ENCODE peak calls at places on chromosomes 6 and 20, in nine cellular contexts. L is cardiac muscle cell, M is HCT116, F is endothelial cell of umbilical vein, Y is BE2C, G is heart left ventricle, W is IMR-90, R is vagina, A is bronchial epithelial cell. S is an unnamed sample.

GRCh38 chr6:142631517-142632385 is 313.2 kb downstream of the HIVEP2 start:
- DNase-seq in L (no peak), M (no peak), F (no peak), Y (no peak), G (no peak), W (no peak), R (no peak), A (no peak), S (no peak)

GRCh38 chr20:51208162-51208561 is 185.3 kb upstream of the KCNG1 start:
- DNase-seq in L (no peak), M (no peak), F (no peak), Y (no peak), G (no peak), W (no peak), R (no peak), A (no peak), S (no peak)

GRCh38 chr20:1375515-1375914 is 17.3 kb downstream of the FKBP1A start:
- DNase-seq in L (no peak), M (no peak), F (peak), Y (no peak), G (no peak), W (peak), R (no peak), A (peak), S (no peak)

GRCh38 chr6:117265425-117266266 is at the start of gene VGLL2:
- DNase-seq in L (peak), M (no peak), F (peak), Y (peak), G (no peak), W (peak), R (no peak), A (no peak), S (no peak)

GRCh38 chr6:3751019-3751729 is at the start of gene PXDC1:
- DNase-seq in L (peak), M (no peak), F (peak), Y (no peak), G (no peak), W (no peak), R (no peak), A (no peak), S (no peak)

GRCh38 chr6:135146160-135146920 is 34.8 kb upstream of the MYB start:
- DNase-seq in L (no peak), M (no peak), F (no peak), Y (no peak), G (no peak), W (peak), R (no peak), A (peak), S (no peak)

GRCh38 chr6:36973647-36974046 is 12.3 kb downstream of the MTCH1 start:
- DNase-seq in L (no peak), M (no peak), F (no peak), Y (no peak), G (peak), W (no peak), R (no peak), A (no peak), S (no peak)

GRCh38 chr6:78505178-78505577 is 362.2 kb upstream of the IRAK1BP1 start:
- DNase-seq in L (no peak), M (no peak), F (no peak), Y (no peak), G (no peak), W (no peak), R (no peak), A (no peak), S (no peak)

GRCh38 chr6:163485388-163485851 is 70.9 kb downstream of the QKI start:
- DNase-seq in L (no peak), M (no peak), F (no peak), Y (no peak), G (no peak), W (peak), R (no peak), A (no peak), S (no peak)

GRCh38 chr20:1489764-1490436 is 1.3 kb downstream of the SIRPB2 start:
- DNase-seq in L (no peak), M (peak), F (peak), Y (no peak), G (no peak), W (no peak), R (no peak), A (peak), S (no peak)

GRCh38 chr20:40617594-40617993 is 71.4 kb downstream of the MAFB start:
- DNase-seq in L (no peak), M (no peak), F (no peak), Y (no peak), G (no peak), W (no peak), R (peak), A (no peak), S (no peak)

GRCh38 chr6:28747631-28748157 is 176.1 kb downstream of the TRIM27 start:
- DNase-seq in L (peak), M (peak), F (peak), Y (peak), G (no peak), W (peak), R (no peak), A (peak), S (peak)

GRCh38 chr20:45470939-45471338 is 1.4 kb downstream of the WFDC2 start:
- DNase-seq in L (peak), M (no peak), F (no peak), Y (no peak), G (no peak), W (no peak), R (no peak), A (no peak), S (no peak)

GRCh38 chr20:38221041-38221589 is 39.4 kb downstream of the KIAA1755 start:
- DNase-seq in L (peak), M (peak), F (peak), Y (peak), G (peak), W (peak), R (no peak), A (peak), S (no peak)

GRCh38 chr20:50151034-50151743 is 2.3 kb downstream of the PEDS1 start:
- DNase-seq in L (no peak), M (no peak), F (no peak), Y (no peak), G (no peak), W (no peak), R (no peak), A (peak), S (no peak)

GRCh38 chr20:48826883-48827771 is 672 bp downstream of the PREX1 start:
- DNase-seq in L (peak), M (no peak), F (peak), Y (peak), G (no peak), W (no peak), R (no peak), A (no peak), S (no peak)

GRCh38 chr6:127420558-127420957 is 38.6 kb downstream of the KIAA0408 start:
- DNase-seq in L (peak), M (peak), F (peak), Y (peak), G (peak), W (peak), R (no peak), A (peak), S (peak)

GRCh38 chr6:20274115-20274514 is 61.8 kb upstream of the MBOAT1 start:
- DNase-seq in L (no peak), M (no peak), F (no peak), Y (no peak), G (no peak), W (no peak), R (no peak), A (no peak), S (no peak)

GRCh38 chr6:20236344-20236743 is 24.1 kb upstream of the MBOAT1 start:
- DNase-seq in L (no peak), M (no peak), F (no peak), Y (no peak), G (no peak), W (no peak), R (no peak), A (no peak), S (no peak)

GRCh38 chr6:132937466-132937906 is 123.1 kb downstream of the RPS12 start:
- DNase-seq in L (peak), M (peak), F (peak), Y (peak), G (peak), W (peak), R (no peak), A (peak), S (peak)

GRCh38 chr6:2579241-2579761 is 171.4 kb downstream of the MYLK4 start:
- DNase-seq in L (peak), M (no peak), F (peak), Y (peak), G (peak), W (peak), R (no peak), A (peak), S (no peak)

GRCh38 chr20:36093804-36094145 is 60.8 kb upstream of the EPB41L1 start:
- DNase-seq in L (no peak), M (no peak), F (no peak), Y (no peak), G (no peak), W (no peak), R (no peak), A (no peak), S (no peak)

GRCh38 chr20:36093025-36093803 is 61.3 kb upstream of the EPB41L1 start:
- DNase-seq in L (peak), M (no peak), F (peak), Y (peak), G (peak), W (no peak), R (no peak), A (no peak), S (no peak)

GRCh38 chr20:36096404-36096799 is 58.1 kb upstream of the EPB41L1 start:
- DNase-seq in L (no peak), M (no peak), F (no peak), Y (no peak), G (no peak), W (no peak), R (no peak), A (no peak), S (no peak)

GRCh38 chr20:36092424-36093024 is 62.0 kb upstream of the EPB41L1 start:
- DNase-seq in L (peak), M (no peak), F (peak), Y (peak), G (peak), W (no peak), R (no peak), A (no peak), S (no peak)

GRCh38 chr20:36094497-36094896 is 60.0 kb upstream of the EPB41L1 start:
- DNase-seq in L (no peak), M (no peak), F (peak), Y (no peak), G (peak), W (no peak), R (no peak), A (no peak), S (no peak)
- TF ChIP-seq CTCF in L (no peak), M (no peak), F (no peak), Y (no peak), G (no peak), W (no peak), R (no peak), A (no peak), S (no peak)

GRCh38 chr6:157615411-157615763 is 207.7 kb upstream of the SNX9 start:
- DNase-seq in L (no peak), M (no peak), F (peak), Y (no peak), G (no peak), W (no peak), R (no peak), A (no peak), S (no peak)
- TF ChIP-seq CTCF in L (peak), M (peak), F (peak), Y (peak), G (no peak), W (peak), R (no peak), A (no peak), S (peak)

DNA sequence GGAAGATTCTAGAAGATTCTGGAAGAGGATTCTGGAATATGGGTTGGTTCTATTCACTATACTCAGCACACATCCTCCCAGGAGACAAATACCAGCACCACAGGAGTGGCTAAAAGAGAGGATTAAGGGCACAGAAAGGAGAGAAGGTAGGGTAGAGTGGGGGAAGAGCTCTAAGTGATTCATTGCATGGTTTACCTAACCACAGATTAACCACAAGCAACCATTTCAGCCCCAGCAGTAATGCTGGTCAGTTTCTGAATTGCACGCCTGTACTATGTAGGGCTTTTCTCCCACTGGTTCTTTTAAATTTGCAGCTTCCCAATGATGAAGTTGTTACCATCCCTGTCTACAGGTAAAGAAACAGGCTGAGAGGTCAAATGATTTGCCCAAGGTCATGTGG is 192.7 kb upstream of the PMEPA1 start:
- DNase-seq in L (no peak), M (no peak), F (no peak), Y (no peak), G (no peak), W (peak), R (no peak), A (peak), S (no peak)
- TF ChIP-seq CTCF in L (no peak), M (no peak), F (no peak), Y (no peak), G (no peak), W (no peak), R (no peak), A (peak), S (peak)

GRCh38 chr6:52207066-52207465 is 20.9 kb downstream of the IL17A start:
- DNase-seq in L (no peak), M (no peak), F (no peak), Y (no peak), G (no peak), W (no peak), R (no peak), A (no peak), S (no peak)
- TF ChIP-seq CTCF in L (no peak), M (no peak), F (no peak), Y (peak), G (no peak), W (no peak), R (no peak), A (no peak), S (no peak)

GRCh38 chr20:57496592-57496991 is 28.3 kb downstream of the CTCFL start:
- DNase-seq in L (no peak), M (no peak), F (no peak), Y (no peak), G (no peak), W (no peak), R (no peak), A (no peak), S (no peak)

GRCh38 chr20:57499676-57500075 is 25.3 kb downstream of the CTCFL start:
- DNase-seq in L (no peak), M (no peak), F (no peak), Y (no peak), G (no peak), W (no peak), R (no peak), A (peak), S (no peak)

GRCh38 chr20:57500235-57500634 is 24.7 kb downstream of the CTCFL start:
- DNase-seq in L (no peak), M (no peak), F (no peak), Y (no peak), G (no peak), W (no peak), R (no peak), A (no peak), S (no peak)

GRCh38 chr20:57500941-57501340 is 24.0 kb downstream of the CTCFL start:
- DNase-seq in L (no peak), M (no peak), F (no peak), Y (no peak), G (no peak), W (no peak), R (no peak), A (no peak), S (no peak)

DNA sequence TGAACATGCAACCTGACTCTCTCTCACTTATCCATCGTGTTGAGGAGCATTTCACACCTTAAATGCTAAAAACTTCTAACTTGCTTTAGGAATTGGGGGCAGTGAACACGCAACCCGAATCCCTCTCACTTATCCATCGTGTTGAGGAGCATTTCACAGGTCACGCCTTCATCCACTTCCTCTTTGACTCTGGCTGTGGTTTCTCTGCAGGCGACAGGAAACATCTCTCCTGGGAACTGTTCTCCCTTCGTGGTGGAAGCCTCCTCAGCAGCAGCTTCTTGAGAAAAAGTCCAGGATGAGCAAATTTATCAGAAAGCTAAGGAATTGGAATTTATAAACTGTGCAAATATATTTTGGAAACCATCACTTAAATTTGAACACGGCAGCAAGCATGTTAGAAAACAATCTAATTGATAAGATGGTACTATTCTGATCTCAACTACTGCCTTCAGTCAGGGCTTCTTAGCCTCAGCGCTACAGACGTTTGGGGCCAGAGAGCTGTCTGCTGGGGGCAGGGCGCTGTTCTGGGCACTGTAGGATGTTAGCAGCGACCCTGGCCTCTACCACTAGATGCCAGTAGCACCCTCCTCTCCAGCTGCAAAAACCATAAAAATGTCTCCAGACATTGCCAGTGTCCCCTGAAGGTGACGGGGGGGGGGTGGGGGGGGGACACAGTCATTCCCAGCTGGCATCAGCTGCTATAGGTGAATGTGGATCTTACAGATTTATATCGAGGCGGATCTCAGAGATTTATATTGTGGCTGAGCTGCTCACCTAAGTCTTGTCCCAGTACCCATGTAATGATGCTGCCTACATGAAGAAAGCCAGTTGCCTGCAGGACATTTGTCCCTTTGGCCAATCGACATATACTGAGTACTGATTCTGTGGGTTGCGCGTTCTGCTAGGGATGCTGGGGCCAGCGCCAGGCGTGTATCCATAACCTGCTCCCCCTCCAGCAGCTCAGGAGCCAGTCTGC is 26.2 kb downstream of the CTCFL start:
- DNase-seq in L (peak), M (peak), F (no peak), Y (peak), G (no peak), W (peak), R (no peak), A (peak), S (no peak)
- TF ChIP-seq CTCF in L (peak), M (peak), F (peak), Y (peak), G (peak), W (peak), R (no peak), A (peak), S (peak)

GRCh38 chr6:27178001-27178730 is 69.3 kb upstream of the PRSS16 start:
- DNase-seq in L (peak), M (peak), F (peak), Y (peak), G (peak), W (peak), R (peak), A (peak), S (peak)
- TF ChIP-seq CTCF in L (no peak), M (no peak), F (no peak), Y (no peak), G (no peak), W (no peak), R (no peak), A (no peak), S (no peak)

DNA sequence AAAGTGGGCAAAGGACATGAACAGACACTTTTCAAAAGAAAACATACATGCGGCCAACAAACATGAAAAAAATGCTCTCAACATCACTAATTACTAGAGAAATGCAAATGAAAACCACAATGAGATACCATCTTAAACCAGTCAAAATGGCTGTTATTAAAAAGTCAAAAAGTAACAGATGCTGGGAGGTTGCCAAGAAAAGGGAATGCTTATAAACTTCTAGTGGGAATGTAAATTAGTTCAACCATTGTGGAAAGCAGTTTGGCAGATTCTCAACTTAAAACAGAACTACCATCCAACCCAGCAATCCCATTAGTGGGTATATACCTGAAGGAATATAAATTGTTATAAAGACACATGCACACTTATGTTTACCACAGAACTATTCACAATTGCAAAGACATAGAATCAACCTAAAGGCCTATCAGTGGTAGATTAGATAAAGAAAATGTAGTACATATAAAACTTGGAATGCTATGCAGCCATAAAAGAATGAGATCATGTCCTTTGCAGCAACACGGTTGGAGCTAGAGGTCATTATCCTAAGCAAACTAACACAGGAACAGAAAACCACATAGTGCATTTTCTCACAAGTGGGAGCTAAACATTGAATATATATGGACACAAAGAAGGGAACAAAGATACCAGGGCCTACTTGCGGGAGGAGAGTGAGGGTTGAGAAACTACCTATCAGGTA is 16.3 kb downstream of the CENPQ start:
- DNase-seq in L (no peak), M (no peak), F (no peak), Y (no peak), G (no peak), W (no peak), R (no peak), A (no peak), S (no peak)
- TF ChIP-seq CTCF in L (no peak), M (no peak), F (no peak), Y (no peak), G (no peak), W (no peak), R (no peak), A (no peak), S (no peak)

DNA sequence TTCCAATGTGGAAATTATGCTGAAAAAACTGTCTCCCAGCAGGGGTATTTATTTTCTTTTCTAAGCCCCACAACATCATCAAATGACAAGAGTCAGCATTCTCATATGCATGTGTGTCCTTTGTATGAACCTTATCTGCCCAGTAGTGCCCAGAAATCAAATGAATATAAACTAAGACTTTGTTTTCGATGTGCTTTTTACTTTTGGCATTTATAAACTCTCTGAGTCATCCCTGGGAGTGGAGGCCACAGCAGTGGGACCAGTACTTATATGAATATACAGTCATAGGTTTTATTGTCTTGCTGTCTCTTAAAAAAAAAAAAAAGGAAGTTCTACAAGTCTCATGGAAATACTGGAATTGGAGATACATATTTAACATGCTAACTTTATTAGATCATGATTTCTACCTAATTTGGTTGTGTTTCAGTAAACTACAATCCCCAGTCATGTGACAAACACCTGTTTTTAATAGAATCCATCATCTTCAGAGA is 99.2 kb upstream of the TMEM181 start:
- DNase-seq in L (no peak), M (no peak), F (peak), Y (no peak), G (no peak), W (peak), R (no peak), A (peak), S (no peak)
- TF ChIP-seq CTCF in L (no peak), M (no peak), F (no peak), Y (no peak), G (no peak), W (no peak), R (no peak), A (no peak), S (no peak)

GRCh38 chr20:11585752-11586352 is 331.8 kb upstream of the BTBD3 start:
- DNase-seq in L (peak), M (peak), F (peak), Y (no peak), G (no peak), W (peak), R (no peak), A (peak), S (no peak)
- TF ChIP-seq CTCF in L (peak), M (no peak), F (peak), Y (no peak), G (no peak), W (peak), R (no peak), A (peak), S (peak)

S was measured in epithelial cell of proximal tubule.